ENCODE peak calls at places on chromosomes 3 and 15, in ten cellular contexts. Z is HEK293T; H is activated CD4-positive, CD25-positive, alpha-beta regulatory T cell; V is nephron progenitor cell; G is DMS153; M is cerebellum; C is posterior vena cava; T is AG08395; Q is mucosa of descending colon; I is T-helper 9 cell. L is an unnamed sample.

GRCh38 chr3:41997702-41998551 is 36.0 kb upstream of the ULK4 start:
- DNase-seq in I (no peak), H (no peak), Z (peak), V (peak), C (no peak), T (no peak), Q (no peak), M (no peak), G (no peak), L (no peak)

GRCh38 chr3:37691213-37691830 is 170.4 kb upstream of the CTDSPL start:
- DNase-seq in I (no peak), V (no peak), Z (no peak), G (no peak), H (no peak), T (no peak), C (no peak), M (no peak), Q (no peak), L (peak)

GRCh38 chr15:92638709-92639365 is 16.7 kb downstream of the FAM174B start:
- DNase-seq in M (no peak), G (peak), Z (no peak), I (no peak), V (no peak), H (no peak), T (no peak), C (no peak), Q (no peak), L (peak)

GRCh38 chr3:69787436-69788168 is 48.3 kb downstream of the MITF start:
- DNase-seq in H (no peak), I (no peak), M (no peak), Q (no peak), V (no peak), Z (no peak), T (peak), G (no peak), C (no peak), L (no peak)

GRCh38 chr15:33031324-33031736 is 163.2 kb downstream of the FMN1 start:
- DNase-seq in C (no peak), G (no peak), T (peak), Z (no peak), H (no peak), Q (no peak), I (no peak), V (no peak), M (no peak), L (peak)

GRCh38 chr3:72494076-72495000 is 353.9 kb downstream of the SHQ1 start:
- DNase-seq in M (no peak), H (no peak), Z (no peak), Q (no peak), V (no peak), G (no peak), I (no peak), C (no peak), T (peak), L (no peak)

GRCh38 chr3:71369733-71370391 is 213.7 kb downstream of the FOXP1 start:
- DNase-seq in I (no peak), G (no peak), C (no peak), H (no peak), Q (no peak), M (no peak), V (no peak), T (peak), Z (no peak), L (no peak)

GRCh38 chr3:175655366-175655765 is 796.2 kb downstream of the NAALADL2 start:
- DNase-seq in I (no peak), V (no peak), M (no peak), C (no peak), Q (no peak), Z (no peak), G (no peak), T (no peak), H (no peak), L (no peak)

GRCh38 chr3:72058493-72059081 is 273.6 kb upstream of the PROK2 start:
- DNase-seq in Z (no peak), C (no peak), G (peak), I (no peak), H (no peak), Q (no peak), M (peak), T (no peak), V (no peak), L (no peak)

GRCh38 chr15:99132584-99133287 is 27.9 kb downstream of the SYNM start:
- DNase-seq in G (no peak), Q (no peak), Z (no peak), M (no peak), C (peak), T (no peak), H (no peak), V (no peak), I (no peak), L (no peak)